ENCODE peak calls at places on chromosomes 7 and 10, in four cellular contexts. One of them, this sample, is unnamed.

GRCh38 chr10:101576229-101576863 is 11.7 kb downstream of the POLL start:
- DNase-seq in Panc1: no peak
- DNase-seq in K562: peak; percentile 74
- DNase-seq in HepG2: no peak
- DNase-seq in this sample: no peak

GRCh38 chr10:28991738-28992270 is 297.1 kb upstream of the LYZL1 start:
- DNase-seq in Panc1: no peak
- DNase-seq in K562: peak; percentile 79
- DNase-seq in HepG2: peak; percentile 50
- DNase-seq in this sample: peak; percentile 68

GRCh38 chr7:33392143-33392542 is 262.8 kb downstream of the BBS9 start:
- DNase-seq in Panc1: no peak
- DNase-seq in K562: no peak
- DNase-seq in HepG2: no peak
- DNase-seq in this sample: no peak

GRCh38 chr7:42552227-42552626 is 315.2 kb upstream of the GLI3 start:
- DNase-seq in Panc1: no peak
- DNase-seq in K562: no peak
- DNase-seq in HepG2: no peak
- DNase-seq in this sample: no peak

GRCh38 chr10:131946321-131946751 is 35.4 kb downstream of the BNIP3 start:
- DNase-seq in Panc1: peak; percentile 62
- DNase-seq in K562: no peak
- DNase-seq in HepG2: no peak
- DNase-seq in this sample: no peak

GRCh38 chr7:47283497-47284131 is 298.3 kb downstream of the TNS3 start:
- DNase-seq in Panc1: no peak
- DNase-seq in K562: no peak
- DNase-seq in HepG2: peak; percentile 84
- DNase-seq in this sample: peak; percentile 56

GRCh38 chr7:3162286-3162685 is 118.6 kb upstream of the CARD11 start:
- DNase-seq in Panc1: no peak
- DNase-seq in K562: peak; percentile 23
- DNase-seq in HepG2: no peak
- DNase-seq in this sample: no peak

GRCh38 chr10:114442115-114442630 is 37.9 kb upstream of the AFAP1L2 start:
- DNase-seq in Panc1: no peak
- DNase-seq in K562: no peak
- DNase-seq in HepG2: no peak
- DNase-seq in this sample: no peak

GRCh38 chr10:75851946-75852345 is 420.5 kb downstream of the LRMDA start:
- DNase-seq in Panc1: no peak
- DNase-seq in K562: no peak
- DNase-seq in HepG2: no peak
- DNase-seq in this sample: no peak

GRCh38 chr10:126569513-126570447 is 100.7 kb downstream of the C10orf90 start:
- DNase-seq in Panc1: peak; percentile 30
- DNase-seq in K562: no peak
- DNase-seq in HepG2: peak; percentile 5
- DNase-seq in this sample: no peak

GRCh38 chr10:33116293-33116697 is 158.3 kb upstream of the ITGB1 start:
- DNase-seq in Panc1: no peak
- DNase-seq in K562: peak; percentile 48
- DNase-seq in HepG2: peak; percentile 53
- DNase-seq in this sample: peak; percentile 41

GRCh38 chr10:68559872-68560200 is 301 bp upstream of the TET1 start:
- DNase-seq in Panc1: no peak
- DNase-seq in K562: no peak
- DNase-seq in HepG2: no peak
- DNase-seq in this sample: peak; percentile 8

GRCh38 chr10:49106451-49106850 is 8.9 kb downstream of the VSTM4 start:
- DNase-seq in Panc1: no peak
- DNase-seq in K562: no peak
- DNase-seq in HepG2: no peak
- DNase-seq in this sample: no peak

GRCh38 chr10:123860856-123861255 is 30.8 kb downstream of the CPXM2 start:
- DNase-seq in Panc1: no peak
- DNase-seq in K562: no peak
- DNase-seq in HepG2: no peak
- DNase-seq in this sample: no peak

DNA sequence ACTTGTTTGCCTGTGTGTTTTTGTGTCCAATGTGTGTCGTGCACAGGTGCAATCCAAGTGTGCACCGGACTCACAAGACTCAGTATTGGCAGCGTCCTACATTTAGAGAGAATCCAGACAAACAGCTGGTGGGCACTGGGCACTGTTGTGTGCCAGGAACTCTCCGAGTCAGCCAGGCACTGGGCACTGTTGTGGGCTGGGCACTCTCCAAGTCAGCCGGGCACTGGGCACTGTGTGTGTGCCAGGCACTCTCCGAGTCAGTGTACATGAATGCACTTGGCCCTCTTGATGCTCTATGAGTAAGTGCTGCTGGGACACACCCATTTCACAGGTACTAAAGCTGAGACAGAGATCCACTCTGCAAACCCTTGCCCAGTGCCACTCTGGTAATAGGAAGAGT is 303.5 kb downstream of the PTPRN2 start:
- DNase-seq in Panc1: no peak
- DNase-seq in K562: no peak
- DNase-seq in HepG2: no peak
- DNase-seq in this sample: no peak
- TF ChIP-seq TCF7L2 in Panc1: no peak
- TF ChIP-seq TCF7L2 in K562: no peak
- TF ChIP-seq TCF7L2 in HepG2: no peak
- TF ChIP-seq TCF7L2 in this sample: no peak

GRCh38 chr10:20767028-20767427 is 130.1 kb downstream of the NEBL start:
- DNase-seq in Panc1: no peak
- DNase-seq in K562: no peak
- DNase-seq in HepG2: no peak
- DNase-seq in this sample: no peak
- TF ChIP-seq TCF7L2 in Panc1: no peak
- TF ChIP-seq TCF7L2 in K562: no peak
- TF ChIP-seq TCF7L2 in HepG2: no peak
- TF ChIP-seq TCF7L2 in this sample: no peak

GRCh38 chr7:134254311-134254710 is 62.4 kb downstream of the SLC35B4 start:
- DNase-seq in Panc1: no peak
- DNase-seq in K562: peak; percentile 82
- DNase-seq in HepG2: no peak
- DNase-seq in this sample: peak; percentile 10
- TF ChIP-seq TCF7L2 in Panc1: no peak
- TF ChIP-seq TCF7L2 in K562: no peak
- TF ChIP-seq TCF7L2 in HepG2: no peak
- TF ChIP-seq TCF7L2 in this sample: no peak

GRCh38 chr10:13823046-13823711 is 236.4 kb downstream of the PRPF18 start:
- DNase-seq in Panc1: no peak
- DNase-seq in K562: no peak
- DNase-seq in HepG2: no peak
- DNase-seq in this sample: no peak
- TF ChIP-seq TCF7L2 in Panc1: no peak
- TF ChIP-seq TCF7L2 in K562: no peak
- TF ChIP-seq TCF7L2 in HepG2: no peak
- TF ChIP-seq TCF7L2 in this sample: no peak

This sample was measured in HCT116.